ENCODE peak calls at places on chromosomes 13 and 19, in nine cellular contexts. Z is stomach, J is SW 1271, Y is body of pancreas, B is A172, U is fibroblast of lung, O is DMS153, P is hepatic stellate cell, L is iPS DF 6.9. S is an unnamed sample.

GRCh38 chr13:53398051-53398450 is 369.4 kb downstream of the OLFM4 start:
- DNase-seq in Y (no peak), P (no peak), L (no peak), U (no peak), B (no peak), J (no peak), O (no peak), Z (no peak), S (no peak)

GRCh38 chr13:46341112-46341711 is 45.8 kb downstream of the RUBCNL start:
- DNase-seq in Y (no peak), L (no peak), P (peak), Z (no peak), B (peak), O (peak), J (no peak), U (peak), S (no peak)

GRCh38 chr13:113906566-113906965 is 42.7 kb upstream of the GAS6 start:
- DNase-seq in P (no peak), O (no peak), B (peak), J (no peak), Z (peak), U (no peak), Y (no peak), L (no peak), S (no peak)

GRCh38 chr13:28455580-28456194 is 39.2 kb downstream of the FLT1 start:
- DNase-seq in Z (no peak), J (no peak), U (no peak), P (no peak), L (no peak), Y (no peak), B (no peak), O (no peak), S (no peak)

GRCh38 chr19:19463348-19464117 is 51.8 kb downstream of the TSSK6 start:
- DNase-seq in Y (peak), O (no peak), J (no peak), P (peak), U (peak), Z (no peak), B (peak), L (no peak), S (no peak)

GRCh38 chr13:48318014-48318713 is 14.6 kb downstream of the RB1 start:
- DNase-seq in P (no peak), U (no peak), J (no peak), B (no peak), Y (peak), O (no peak), L (no peak), Z (no peak), S (no peak)

GRCh38 chr19:39845621-39846175 is 481 bp downstream of the FBL start:
- DNase-seq in Z (no peak), Y (no peak), J (no peak), B (peak), L (no peak), U (no peak), P (no peak), O (no peak), S (no peak)

GRCh38 chr13:91400094-91400462 is 1.7 kb downstream of the GPC5 start:
- DNase-seq in O (no peak), L (no peak), Z (no peak), U (no peak), B (no peak), J (no peak), Y (no peak), P (no peak), S (no peak)

GRCh38 chr13:77981191-77981925 is 62.7 kb upstream of the EDNRB start:
- DNase-seq in J (no peak), O (no peak), P (no peak), Y (no peak), U (peak), L (no peak), Z (no peak), B (peak), S (no peak)

GRCh38 chr13:82661126-82661525 is 1221.1 kb downstream of the SLITRK1 start:
- DNase-seq in Y (no peak), B (no peak), Z (no peak), O (no peak), L (no peak), J (no peak), P (no peak), U (no peak), S (no peak)

GRCh38 chr13:67228909-67229308 is 1.2 kb downstream of the PCDH9 start:
- DNase-seq in J (no peak), B (no peak), P (no peak), Z (no peak), O (no peak), Y (no peak), U (peak), L (no peak), S (no peak)

GRCh38 chr13:99992376-99992775 is 10.8 kb downstream of the ZIC2 start:
- DNase-seq in P (no peak), L (no peak), B (no peak), J (no peak), O (no peak), U (no peak), Z (no peak), Y (no peak), S (no peak)

GRCh38 chr13:96091164-96091931 is 1.4 kb downstream of the HS6ST3 start:
- DNase-seq in J (no peak), B (no peak), O (peak), L (no peak), Y (peak), U (no peak), P (no peak), Z (peak), S (peak)

GRCh38 chr13:35712907-35713685 is 236.6 kb upstream of the MAB21L1 start:
- DNase-seq in P (peak), U (peak), Z (no peak), J (no peak), L (no peak), Y (no peak), O (no peak), B (peak), S (no peak)

GRCh38 chr13:50365300-50365682 is 350.0 kb downstream of the KCNRG start:
- DNase-seq in O (no peak), J (no peak), U (no peak), P (no peak), L (no peak), B (no peak), Z (no peak), Y (no peak), S (no peak)

GRCh38 chr13:30362869-30363268 is 55.5 kb upstream of the KATNAL1 start:
- DNase-seq in U (no peak), O (no peak), B (no peak), Y (no peak), L (no peak), P (no peak), J (no peak), Z (no peak), S (no peak)

GRCh38 chr13:41130356-41130755 is 2.2 kb downstream of the KBTBD6 start:
- DNase-seq in O (no peak), J (no peak), B (no peak), L (no peak), U (peak), P (no peak), Z (no peak), Y (no peak), S (no peak)

GRCh38 chr13:94656766-94657165 is 55.1 kb downstream of the GPR180 start:
- DNase-seq in U (peak), Z (no peak), O (no peak), Y (no peak), L (no peak), J (peak), P (peak), B (peak), S (no peak)

GRCh38 chr13:41352935-41353801 is 42.1 kb downstream of the NAA16 start:
- DNase-seq in P (peak), B (peak), U (peak), J (peak), O (peak), Z (no peak), Y (no peak), L (no peak), S (no peak)

GRCh38 chr19:43594710-43595604 is 977 bp downstream of the IRGQ start:
- DNase-seq in Z (peak), Y (peak), B (peak), O (peak), L (peak), P (peak), U (peak), J (peak), S (peak)

GRCh38 chr13:97413694-97414093 is 20.3 kb upstream of the RAP2A start:
- DNase-seq in J (no peak), B (no peak), L (no peak), O (no peak), P (no peak), U (no peak), Y (no peak), Z (no peak), S (no peak)

GRCh38 chr13:36131215-36131930 is at the start of gene DCLK1:
- DNase-seq in Y (peak), Z (peak), P (no peak), B (peak), L (no peak), J (no peak), U (peak), O (peak), S (no peak)

GRCh38 chr13:99034333-99035085 is 56.6 kb upstream of the DOCK9 start:
- DNase-seq in Z (no peak), P (no peak), J (no peak), U (no peak), B (no peak), L (no peak), O (no peak), Y (no peak), S (no peak)

GRCh38 chr13:49371943-49372636 is 71.8 kb downstream of the CAB39L start:
- DNase-seq in P (no peak), O (no peak), B (peak), U (no peak), Y (no peak), J (no peak), L (no peak), Z (no peak), S (no peak)

GRCh38 chr19:47239152-47239551 is 8.2 kb upstream of the BBC3 start:
- DNase-seq in Z (no peak), B (no peak), L (no peak), Y (no peak), J (no peak), P (no peak), U (no peak), O (no peak), S (no peak)

GRCh38 chr13:113743366-113744195 is 15.4 kb upstream of the TMEM255B start:
- DNase-seq in U (no peak), L (no peak), B (no peak), O (no peak), Y (peak), P (no peak), J (no peak), Z (no peak), S (no peak)

GRCh38 chr19:33747273-33747672 is 49.4 kb upstream of the KCTD15 start:
- DNase-seq in J (no peak), P (no peak), L (no peak), Z (no peak), B (no peak), U (no peak), Y (no peak), O (no peak), S (no peak)

GRCh38 chr13:110287031-110287828 is 19.7 kb downstream of the COL4A1 start:
- DNase-seq in B (no peak), J (no peak), L (no peak), U (no peak), P (no peak), Y (no peak), Z (no peak), O (no peak), S (no peak)

GRCh38 chr13:36552334-36552733 is 120.0 kb downstream of the CCNA1 start:
- DNase-seq in P (no peak), Z (no peak), Y (no peak), L (no peak), U (no peak), O (no peak), B (no peak), J (no peak), S (no peak)

GRCh38 chr13:84137292-84137691 is 255.0 kb upstream of the SLITRK1 start:
- DNase-seq in Z (no peak), O (no peak), P (no peak), B (peak), J (no peak), Y (no peak), L (no peak), U (no peak), S (no peak)

GRCh38 chr13:46675016-46675415 is 121.9 kb downstream of the ESD start:
- DNase-seq in O (peak), U (peak), Y (no peak), J (no peak), B (no peak), L (no peak), P (no peak), Z (no peak), S (no peak)

GRCh38 chr19:38559428-38560401 is 58.0 kb downstream of the MAP4K1 start:
- DNase-seq in P (no peak), B (peak), Z (no peak), U (no peak), O (no peak), Y (no peak), J (no peak), L (no peak), S (no peak)

GRCh38 chr19:39144487-39145071 is 19.0 kb downstream of the PAK4 start:
- DNase-seq in L (no peak), U (peak), B (no peak), O (no peak), Z (no peak), P (no peak), J (no peak), Y (no peak), S (no peak)

GRCh38 chr19:16397791-16398529 is 73.3 kb downstream of the KLF2 start:
- DNase-seq in J (no peak), L (no peak), B (no peak), P (no peak), Y (peak), O (no peak), Z (no peak), U (no peak), S (no peak)

GRCh38 chr19:3751236-3751635 is 10.3 kb downstream of the APBA3 start:
- DNase-seq in O (no peak), P (no peak), U (no peak), J (no peak), Y (no peak), B (no peak), Z (no peak), L (no peak), S (no peak)

GRCh38 chr19:50252111-50252886 is 48.9 kb downstream of the MYH14 start:
- DNase-seq in B (no peak), Z (no peak), U (peak), J (peak), L (no peak), O (no peak), Y (no peak), P (no peak), S (no peak)

GRCh38 chr13:29453657-29454056 is 141.8 kb downstream of the SLC7A1 start:
- DNase-seq in Z (no peak), B (no peak), U (no peak), L (no peak), J (no peak), Y (no peak), P (no peak), O (no peak), S (no peak)

GRCh38 chr13:22210134-22210930 is 539.5 kb downstream of the FGF9 start:
- DNase-seq in O (no peak), L (no peak), Z (no peak), J (no peak), Y (no peak), P (no peak), B (no peak), U (no peak), S (no peak)

GRCh38 chr19:5064896-5065295 is 96.0 kb downstream of the KDM4B start:
- DNase-seq in L (no peak), Z (no peak), J (no peak), Y (no peak), P (no peak), O (no peak), U (no peak), B (no peak), S (no peak)

GRCh38 chr13:24183741-24184182 is 23.2 kb downstream of the SPATA13 start:
- DNase-seq in O (no peak), J (no peak), B (no peak), Y (peak), L (no peak), U (no peak), Z (no peak), P (no peak), S (peak)